ENCODE peak calls at places on chromosome 13, in ten cellular contexts. N is aorta; Z is activated naive CD4-positive, alpha-beta T cell; A is lung; B is stimulated activated CD8-positive, alpha-beta memory T cell treated with anti-CD3 and anti-CD28 coated beads, Interleukin-7, amount 100 ng/mL, for 1 hour; U is SK-MEL-5; T is NCI-H460; Q is activated CD4-positive, alpha-beta T cell treated with anti-CD3 and anti-CD28 coated beads, Interleukin-2, amount 50 U/mL, for 4 hours; R is fibroblast of lung; V is choroid plexus epithelial cell. W is an unnamed sample.

GRCh38 chr13:103540394-103540793 is 474.2 kb upstream of the SLC10A2 start:
- DNase-seq in N (no peak), Z (no peak), A (no peak), B (no peak), U (no peak), T (no peak), Q (no peak), R (no peak), V (no peak), W (no peak)

GRCh38 chr13:73268306-73268705 is 209.5 kb downstream of the KLF5 start:
- DNase-seq in N (no peak), Z (no peak), A (no peak), B (no peak), U (no peak), T (no peak), Q (no peak), R (peak; percentile 27), V (peak; percentile 48), W (no peak)

GRCh38 chr13:59445812-59446211 is 717.9 kb downstream of the DIAPH3 start:
- DNase-seq in N (no peak), Z (no peak), A (no peak), B (no peak), U (no peak), T (no peak), Q (no peak), R (no peak), V (no peak), W (no peak)

GRCh38 chr13:40940841-40941240 is 78.3 kb downstream of the ELF1 start:
- DNase-seq in N (no peak), Z (no peak), A (no peak), B (no peak), U (no peak), T (no peak), Q (no peak), R (no peak), V (no peak), W (no peak)

GRCh38 chr13:52195052-52195837 is 35.8 kb upstream of the NEK3 start:
- DNase-seq in N (peak; percentile 94), Z (peak; percentile 11), A (peak; percentile 69), B (peak; percentile 5), U (no peak), T (no peak), Q (peak; percentile 49), R (peak; percentile 80), V (peak; percentile 88), W (peak; percentile 87)

GRCh38 chr13:93959796-93960533 is 519.5 kb downstream of the DCT start:
- DNase-seq in N (no peak), Z (no peak), A (no peak), B (no peak), U (no peak), T (no peak), Q (no peak), R (peak; percentile 68), V (peak; percentile 24), W (no peak)

GRCh38 chr13:49996166-49996915 is 501 bp upstream of the TRIM13 start:
- DNase-seq in N (peak; percentile 96), Z (peak; percentile 75), A (peak; percentile 93), B (peak; percentile 74), U (peak; percentile 88), T (peak; percentile 82), Q (peak; percentile 86), R (peak; percentile 93), V (peak; percentile 96), W (peak; percentile 96)

GRCh38 chr13:34408635-34409034 is 533.4 kb upstream of the NBEA start:
- DNase-seq in N (no peak), Z (no peak), A (no peak), B (no peak), U (no peak), T (no peak), Q (no peak), R (no peak), V (no peak), W (no peak)

GRCh38 chr13:113777311-113778260 is 18.6 kb downstream of the TMEM255B start:
- DNase-seq in N (no peak), Z (no peak), A (no peak), B (no peak), U (no peak), T (no peak), Q (no peak), R (peak; percentile 16), V (peak; percentile 35), W (peak; percentile 48)

GRCh38 chr13:19634129-19634740 is 776 bp downstream of the MPHOSPH8 start:
- DNase-seq in N (no peak), Z (no peak), A (no peak), B (no peak), U (peak; percentile 36), T (no peak), Q (no peak), R (peak; percentile 54), V (peak; percentile 67), W (no peak)

GRCh38 chr13:25538276-25538675 is 166.5 kb downstream of the ATP8A2 start:
- DNase-seq in N (no peak), Z (no peak), A (no peak), B (no peak), U (no peak), T (no peak), Q (no peak), R (no peak), V (no peak), W (no peak)

GRCh38 chr13:99436013-99436412 is 65.3 kb upstream of the TM9SF2 start:
- DNase-seq in N (no peak), Z (no peak), A (no peak), B (no peak), U (no peak), T (no peak), Q (no peak), R (no peak), V (no peak), W (no peak)

GRCh38 chr13:73451120-73452029 is 392.6 kb downstream of the KLF5 start:
- DNase-seq in N (no peak), Z (no peak), A (no peak), B (no peak), U (peak; percentile 46), T (no peak), Q (no peak), R (no peak), V (no peak), W (no peak)

W was measured in sciatic nerve.